ENCODE peak calls at places on chromosome 17, in nine cellular contexts. K is heart right ventricle, G is neural progenitor cell, C is astrocyte of the spinal cord, E is lower lobe of right lung, I is mammary epithelial cell, A is foreskin fibroblast, L is psoas muscle, P is AG04449. D is an unnamed sample.

GRCh38 chr17:46020998-46021397 is 21.9 kb downstream of the STH start:
- DNase-seq in P (no peak), L (no peak), K (no peak), G (no peak), C (no peak), I (no peak), A (no peak), E (no peak), D (no peak)

GRCh38 chr17:73929860-73930430 is 273.5 kb upstream of the RPL38 start:
- DNase-seq in K (no peak), G (no peak), L (no peak), E (no peak), P (no peak), C (no peak), A (no peak), I (no peak), D (no peak)

GRCh38 chr17:39650121-39650579 is 13.2 kb downstream of the STARD3 start:
- DNase-seq in L (no peak), I (no peak), C (no peak), G (no peak), K (no peak), E (no peak), P (no peak), A (no peak), D (no peak)

GRCh38 chr17:74730491-74731346 is 6.3 kb upstream of the RAB37 start:
- DNase-seq in E (no peak), P (no peak), C (no peak), G (no peak), A (no peak), K (no peak), L (no peak), I (no peak), D (no peak)

GRCh38 chr17:66542183-66542966 is 240.0 kb downstream of the PRKCA start:
- DNase-seq in P (no peak), L (no peak), G (no peak), E (no peak), A (no peak), C (peak; percentile 76), K (no peak), I (peak; percentile 85), D (peak; percentile 62)

GRCh38 chr17:11853321-11854151 is 143.7 kb downstream of the ZNF18 start:
- DNase-seq in P (no peak), I (peak; percentile 1), G (no peak), C (peak; percentile 19), A (no peak), E (no peak), K (no peak), L (no peak), D (no peak)

GRCh38 chr17:51439395-51440229 is 179.3 kb downstream of the UTP18 start:
- DNase-seq in P (no peak), E (no peak), G (no peak), A (no peak), K (no peak), I (peak; percentile 24), L (no peak), C (no peak), D (no peak)

GRCh38 chr17:76658387-76658705 is 14.8 kb upstream of the ST6GALNAC1 start:
- DNase-seq in G (no peak), P (no peak), K (no peak), E (no peak), C (no peak), A (no peak), I (no peak), L (no peak), D (no peak)

GRCh38 chr17:76884995-76885896 is 17.0 kb downstream of the MGAT5B start:
- DNase-seq in C (no peak), E (no peak), G (no peak), L (no peak), I (no peak), K (no peak), P (no peak), A (no peak), D (no peak)

GRCh38 chr17:79942591-79943353 is 92.9 kb downstream of the TBC1D16 start:
- DNase-seq in P (no peak), L (peak; percentile 28), C (no peak), I (peak; percentile 28), G (no peak), K (peak; percentile 27), A (peak; percentile 52), E (peak; percentile 50), D (no peak)

GRCh38 chr17:48613862-48614694 is 1.0 kb downstream of the HOXB8 start:
- DNase-seq in K (no peak), G (peak; percentile 71), E (no peak), A (no peak), C (peak; percentile 44), L (no peak), I (no peak), P (no peak), D (no peak)

GRCh38 chr17:48612456-48612853 is 1.6 kb upstream of the HOXB7 start:
- DNase-seq in P (no peak), C (peak; percentile 61), I (no peak), A (no peak), K (no peak), L (no peak), E (no peak), G (no peak), D (no peak)

GRCh38 chr17:48611681-48612455 is 1.1 kb upstream of the HOXB7 start:
- DNase-seq in P (no peak), C (peak; percentile 61), K (no peak), I (no peak), E (no peak), A (no peak), G (peak; percentile 51), L (no peak), D (no peak)

GRCh38 chr17:48614904-48615211 is 234 bp downstream of the HOXB8 start:
- DNase-seq in I (no peak), A (no peak), L (no peak), E (no peak), G (no peak), C (peak; percentile 86), K (no peak), P (no peak), D (peak; percentile 32)

GRCh38 chr17:48612854-48613691 is 2.0 kb downstream of the HOXB8 start:
- DNase-seq in G (peak; percentile 71), L (peak; percentile 55), I (peak; percentile 34), A (no peak), E (no peak), P (no peak), C (peak; percentile 53), K (no peak), D (no peak)
- TF ChIP-seq CTCF in G (no peak), L (peak; percentile 36), I (no peak), A (no peak), E (no peak), P (peak; percentile 39), C (peak; percentile 11), K (peak; percentile 35), D (peak; percentile 39)

GRCh38 chr17:63943745-63944144 is 11.6 kb upstream of the CD79B start:
- DNase-seq in C (no peak), I (no peak), L (no peak), G (no peak), A (no peak), E (no peak), K (no peak), P (no peak), D (no peak)
- TF ChIP-seq CTCF in C (peak; percentile 19), I (no peak), L (no peak), G (peak; percentile 25), A (no peak), E (no peak), K (no peak), P (no peak), D (peak; percentile 5)

GRCh38 chr17:63631062-63631461 is 8.8 kb downstream of the MAP3K3 start:
- DNase-seq in K (no peak), L (no peak), P (no peak), A (no peak), G (no peak), E (no peak), I (no peak), C (no peak), D (no peak)
- TF ChIP-seq CTCF in K (no peak), L (no peak), P (no peak), A (no peak), G (no peak), E (no peak), I (no peak), C (no peak), D (no peak)

GRCh38 chr17:43211480-43212402 is at the start of gene TMEM106A:
- DNase-seq in C (peak; percentile 89), I (peak; percentile 85), L (peak; percentile 80), A (peak; percentile 87), K (peak; percentile 78), E (peak; percentile 88), G (peak; percentile 82), P (peak; percentile 58), D (peak; percentile 88)
- TF ChIP-seq CTCF in C (peak; percentile 38), I (peak; percentile 38), L (no peak), A (peak; percentile 21), K (peak; percentile 52), E (peak; percentile 38), G (peak; percentile 51), P (peak; percentile 18), D (peak; percentile 46)

GRCh38 chr17:43915561-43915960 is 8.2 kb upstream of the MPP2 start:
- DNase-seq in I (no peak), L (no peak), P (no peak), C (no peak), K (no peak), G (no peak), E (no peak), A (peak; percentile 18), D (peak; percentile 31)

GRCh38 chr17:43916385-43916784 is 9.0 kb upstream of the MPP2 start:
- DNase-seq in L (no peak), K (no peak), C (no peak), P (no peak), I (no peak), E (no peak), A (no peak), G (no peak), D (no peak)

GRCh38 chr17:43918026-43918389 is 10.7 kb upstream of the MPP2 start:
- DNase-seq in L (no peak), A (no peak), G (no peak), E (no peak), P (no peak), I (no peak), C (no peak), K (no peak), D (no peak)

GRCh38 chr17:43917016-43917347 is 9.6 kb upstream of the MPP2 start:
- DNase-seq in P (no peak), E (no peak), C (no peak), K (no peak), A (no peak), G (no peak), I (no peak), L (no peak), D (no peak)

GRCh38 chr17:43917348-43918025 is 10.2 kb upstream of the MPP2 start:
- DNase-seq in A (no peak), I (no peak), K (peak; percentile 40), G (peak; percentile 66), E (peak; percentile 65), L (peak; percentile 48), C (peak; percentile 18), P (no peak), D (peak; percentile 14)
- TF ChIP-seq CTCF in A (peak; percentile 43), I (peak; percentile 38), K (peak; percentile 72), G (peak; percentile 63), E (peak; percentile 52), L (peak; percentile 38), C (peak; percentile 70), P (peak; percentile 71), D (peak; percentile 52)

D was measured in AG10803.